ENCODE peak calls at places on chromosome 20, in six cellular contexts. W, T, L, U, M and P are unnamed samples.

GRCh38 chr20:18722381-18722780 is 91.2 kb upstream of the SCP2D1 start:
- DNase-seq in L (no peak), M (peak), W (peak), U (no peak), T (no peak), P (no peak)

GRCh38 chr20:45254867-45255266 is 503 bp upstream of the SLPI start:
- DNase-seq in L (no peak), T (no peak), M (peak), U (peak), W (peak), P (no peak)

GRCh38 chr20:46206025-46206424 is 87.9 kb downstream of the CD40 start:
- DNase-seq in W (peak), U (no peak), L (peak), M (no peak), T (no peak), P (peak)

GRCh38 chr20:53408728-53409157 is 184.9 kb downstream of the ZNF217 start:
- DNase-seq in M (peak), U (no peak), W (no peak), L (no peak), T (no peak), P (no peak)

GRCh38 chr20:21503345-21503744 is 10.5 kb downstream of the NKX2-2 start:
- DNase-seq in M (no peak), U (no peak), L (no peak), W (peak), T (no peak), P (no peak)

GRCh38 chr20:7496394-7497111 is 443.7 kb downstream of the HAO1 start:
- DNase-seq in U (no peak), M (no peak), L (no peak), T (no peak), W (peak), P (no peak)

GRCh38 chr20:58714340-58714922 is 21.8 kb downstream of the NPEPL1 start:
- DNase-seq in T (no peak), M (no peak), W (no peak), L (peak), U (no peak), P (no peak)

GRCh38 chr20:17638835-17639407 is 43.1 kb downstream of the RRBP1 start:
- DNase-seq in M (no peak), T (no peak), U (no peak), L (no peak), W (no peak), P (no peak)

GRCh38 chr20:25540273-25540672 is 45.1 kb downstream of the NINL start:
- DNase-seq in W (no peak), M (no peak), U (peak), T (no peak), L (no peak), P (no peak)

GRCh38 chr20:53677447-53678314 is 84.0 kb upstream of the ZNF217 start:
- DNase-seq in L (peak), U (peak), T (peak), M (no peak), W (peak), P (peak)

GRCh38 chr20:19275630-19276071 is 63.2 kb downstream of the SLC24A3 start:
- DNase-seq in U (no peak), W (no peak), T (no peak), M (no peak), L (peak), P (no peak)

GRCh38 chr20:51906694-51907093 is 104.4 kb upstream of the SALL4 start:
- DNase-seq in W (no peak), M (no peak), U (no peak), T (no peak), L (no peak), P (no peak)

GRCh38 chr20:5000263-5001173 is 792 bp downstream of the SLC23A2 start:
- DNase-seq in M (peak), T (peak), L (peak), W (no peak), U (peak), P (peak)

GRCh38 chr20:50447102-50447804 is 62.9 kb upstream of the PTPN1 start:
- DNase-seq in W (no peak), U (no peak), L (no peak), M (no peak), T (no peak), P (no peak)

GRCh38 chr20:45518282-45518681 is 2.9 kb upstream of the SPINT3 start:
- DNase-seq in W (no peak), T (no peak), L (no peak), M (no peak), U (no peak), P (peak)

GRCh38 chr20:10113746-10114145 is 79.0 kb downstream of the ANKEF1 start:
- DNase-seq in L (no peak), W (peak), U (no peak), T (no peak), M (no peak), P (no peak)

GRCh38 chr20:18628330-18628941 is 40.6 kb downstream of the DTD1 start:
- DNase-seq in W (no peak), T (no peak), L (no peak), M (no peak), U (peak), P (peak)

GRCh38 chr20:38926934-38927616 is 858 bp downstream of the FAM83D start:
- DNase-seq in L (no peak), T (no peak), W (no peak), M (no peak), U (no peak), P (no peak)

GRCh38 chr20:49267327-49267726 is 10.5 kb downstream of the ZNFX1 start:
- DNase-seq in W (no peak), U (no peak), M (no peak), T (no peak), L (no peak), P (no peak)

GRCh38 chr20:5920581-5920980 is 29.8 kb downstream of the TRMT6 start:
- DNase-seq in L (no peak), M (no peak), W (no peak), U (no peak), T (no peak), P (no peak)

GRCh38 chr20:50534567-50534966 is 24.4 kb downstream of the PTPN1 start:
- DNase-seq in L (no peak), T (no peak), W (peak), U (no peak), M (peak), P (no peak)

GRCh38 chr20:37929366-37930014 is 26.6 kb downstream of the VSTM2L start:
- DNase-seq in L (no peak), M (no peak), U (no peak), T (no peak), W (no peak), P (no peak)

GRCh38 chr20:53154540-53154939 is 182.4 kb downstream of the TSHZ2 start:
- DNase-seq in W (peak), L (no peak), U (no peak), T (no peak), M (no peak), P (no peak)

GRCh38 chr20:3126527-3126859 is 33.2 kb downstream of the FASTKD5 start:
- DNase-seq in T (no peak), W (no peak), L (no peak), U (no peak), M (no peak), P (no peak)

GRCh38 chr20:51802170-51802745 is at the start of gene SALL4:
- DNase-seq in W (peak), U (peak), T (peak), L (peak), M (no peak), P (peak)

GRCh38 chr20:43508106-43508505 is 609 bp downstream of the L3MBTL1 start:
- DNase-seq in M (no peak), U (peak), W (no peak), T (no peak), L (no peak), P (no peak)

GRCh38 chr20:45947110-45947866 is 12.8 kb downstream of the PCIF1 start:
- DNase-seq in T (no peak), L (no peak), W (no peak), U (no peak), M (no peak), P (no peak)

GRCh38 chr20:50187403-50188051 is 3.1 kb upstream of the CEBPB start:
- DNase-seq in T (no peak), U (no peak), L (no peak), W (peak), M (no peak), P (peak)

GRCh38 chr20:50918403-50918802 is 12.8 kb downstream of the ADNP start:
- DNase-seq in U (no peak), T (no peak), L (no peak), M (no peak), W (peak), P (no peak)

GRCh38 chr20:1684872-1685271 is 27.3 kb upstream of the SIRPG start:
- DNase-seq in M (no peak), W (no peak), T (no peak), U (no peak), L (no peak), P (no peak)